ENCODE peak calls at places on chromosomes 16 and 17, in six cellular contexts. K is DMS 273 treated with DMSO at 0.1 percent for 48 hours; Z is activated effector memory CD4-positive, alpha-beta T cell treated with Interleukin-2 at 50 U/mL for 16 hours; M is stimulated activated naive CD8-positive, alpha-beta T cell treated with anti-CD3 and anti-CD28 coated beads, Interleukin-15, Interleukin-2, amounts not matched to agents 100 U/mL and 50 U/mL, for 24 hours; D is heart right ventricle; H is D341Med. N is an unnamed sample.
A peak's percentile ranks its signal among the peaks of the same experiment; 100 is the strongest.

GRCh38 chr17:40864661-40865380 is 2.2 kb downstream of the KRT12 start:
- DNase-seq in K (no peak), Z (no peak), M (no peak), D (no peak), H (no peak), N (no peak)

GRCh38 chr16:78060295-78060694 is 37.9 kb downstream of the CLEC3A start:
- DNase-seq in K (no peak), Z (no peak), M (no peak), D (no peak), H (no peak), N (no peak)

GRCh38 chr16:29992371-29992967 is 2.9 kb downstream of the HIRIP3 start:
- DNase-seq in K (no peak), Z (no peak), M (no peak), D (no peak), H (no peak), N (no peak)

GRCh38 chr17:65925606-65926307 is 266.2 kb downstream of the CEP112 start:
- DNase-seq in K (no peak), Z (no peak), M (no peak), D (no peak), H (no peak), N (no peak)

GRCh38 chr17:12928736-12929135 is 89.1 kb downstream of the ELAC2 start:
- DNase-seq in K (no peak), Z (no peak), M (no peak), D (no peak), H (no peak), N (no peak)

GRCh38 chr16:74865922-74866598 is 91.4 kb upstream of the FA2H start:
- DNase-seq in K (no peak), Z (no peak), M (no peak), D (no peak), H (no peak), N (no peak)

GRCh38 chr16:75250809-75251279 is 580 bp downstream of the BCAR1 start:
- DNase-seq in K (no peak), Z (no peak), M (no peak), D (peak; percentile 50), H (peak; percentile 76), N (peak; percentile 65)

GRCh38 chr16:51061355-51061754 is 89.7 kb downstream of the SALL1 start:
- DNase-seq in K (no peak), Z (no peak), M (no peak), D (no peak), H (no peak), N (no peak)

GRCh38 chr16:31700530-31701388 is 172.8 kb upstream of the ZNF267 start:
- DNase-seq in K (peak; percentile 72), Z (peak; percentile 63), M (peak; percentile 86), D (peak; percentile 79), H (no peak), N (peak; percentile 91)

GRCh38 chr16:48526058-48526957 is 83.7 kb downstream of the N4BP1 start:
- DNase-seq in K (no peak), Z (no peak), M (peak; percentile 30), D (no peak), H (peak; percentile 66), N (no peak)